ENCODE peak calls at places on chromosomes 11 and 22, in ten cellular contexts. N is ovary, O is Calu3, Z is lower lobe of right lung, G is AG04449, D is endothelial cell, B is GM12865, K is spleen, V is heart left ventricle, H is PC-9. C is an unnamed sample.

GRCh38 chr22:44807915-44808690 is 55.7 kb downstream of the ARHGAP8 start:
- DNase-seq in H (no peak), K (no peak), G (no peak), V (peak), N (no peak), O (no peak), B (no peak), Z (no peak), D (peak), C (no peak)

GRCh38 chr11:71086687-71087258 is 165.6 kb downstream of the SHANK2 start:
- DNase-seq in V (no peak), D (peak), K (no peak), O (peak), Z (no peak), B (peak), G (no peak), N (no peak), H (peak), C (no peak)

GRCh38 chr22:48353116-48353947 is 1474.3 kb downstream of the BRD1 start:
- DNase-seq in Z (peak), K (peak), G (no peak), N (no peak), D (no peak), V (no peak), B (no peak), O (no peak), H (no peak), C (no peak)

GRCh38 chr11:64165482-64165841 is 451 bp downstream of the MACROD1 start:
- DNase-seq in H (no peak), G (no peak), V (no peak), K (no peak), D (peak), O (peak), Z (no peak), N (peak), B (peak), C (no peak)

GRCh38 chr11:121143921-121144320 is 42.9 kb downstream of the TECTA start:
- DNase-seq in N (no peak), G (no peak), V (no peak), O (no peak), D (no peak), Z (no peak), B (no peak), H (no peak), K (no peak), C (no peak)

GRCh38 chr11:118046051-118046963 is 30.6 kb upstream of the TMPRSS4 start:
- DNase-seq in D (no peak), B (peak), O (no peak), K (no peak), Z (no peak), G (no peak), V (no peak), N (no peak), H (no peak), C (no peak)

GRCh38 chr11:117187007-117187406 is 8.5 kb downstream of the SIDT2 start:
- DNase-seq in B (no peak), O (no peak), K (no peak), D (no peak), N (peak), Z (peak), G (no peak), H (no peak), V (no peak), C (peak)

GRCh38 chr11:110425751-110426545 is 3.8 kb upstream of the FDX1 start:
- DNase-seq in H (no peak), B (no peak), V (no peak), D (no peak), Z (no peak), O (no peak), K (no peak), G (peak), N (no peak), C (no peak)

GRCh38 chr11:73426184-73426845 is 50.1 kb downstream of the RELT start:
- DNase-seq in V (no peak), H (no peak), B (no peak), Z (no peak), N (no peak), G (peak), K (no peak), D (no peak), O (no peak), C (no peak)

GRCh38 chr11:132911186-132911585 is 621.1 kb downstream of the OPCML start:
- DNase-seq in N (no peak), B (no peak), O (no peak), G (no peak), Z (no peak), V (no peak), H (no peak), D (no peak), K (no peak), C (no peak)

GRCh38 chr22:41243361-41243760 is 2.6 kb upstream of the CHADL start:
- DNase-seq in Z (no peak), O (no peak), G (no peak), N (no peak), H (no peak), V (no peak), B (no peak), D (no peak), K (no peak), C (no peak)

GRCh38 chr22:27913162-27913741 is 5.8 kb downstream of the PITPNB start:
- DNase-seq in H (no peak), D (no peak), V (no peak), K (no peak), Z (no peak), G (no peak), O (no peak), N (no peak), B (no peak), C (no peak)

GRCh38 chr22:45885171-45885840 is 91.7 kb downstream of the WNT7B start:
- DNase-seq in H (no peak), V (peak), K (peak), D (no peak), N (no peak), Z (peak), B (no peak), O (no peak), G (no peak), C (peak)

GRCh38 chr11:119472186-119472855 is 49.3 kb upstream of the THY1 start:
- DNase-seq in D (no peak), Z (no peak), K (no peak), O (no peak), B (no peak), G (no peak), V (no peak), H (no peak), N (no peak), C (no peak)

GRCh38 chr22:20423636-20424511 is 13.8 kb downstream of the SCARF2 start:
- DNase-seq in N (peak), B (no peak), D (no peak), H (no peak), Z (no peak), K (peak), O (no peak), V (no peak), G (no peak), C (no peak)

GRCh38 chr22:45207981-45208664 is 32.6 kb downstream of the KIAA0930 start:
- DNase-seq in D (no peak), V (no peak), O (no peak), Z (no peak), G (peak), B (no peak), K (peak), N (no peak), H (no peak), C (no peak)

GRCh38 chr11:279966-280761 is 2.0 kb downstream of the NLRP6 start:
- DNase-seq in V (no peak), O (peak), N (no peak), Z (peak), G (no peak), H (no peak), D (peak), K (peak), B (no peak), C (no peak)

GRCh38 chr11:119791701-119792151 is 62.7 kb upstream of the NECTIN1 start:
- DNase-seq in O (no peak), N (no peak), K (peak), D (no peak), H (no peak), Z (no peak), B (no peak), G (peak), V (no peak), C (peak)

GRCh38 chr11:78790784-78791183 is 216.1 kb upstream of the NARS2 start:
- DNase-seq in B (no peak), K (no peak), G (no peak), D (no peak), H (no peak), Z (no peak), V (peak), N (no peak), O (no peak), C (no peak)

GRCh38 chr11:17699157-17700114 is 19.9 kb upstream of the MYOD1 start:
- DNase-seq in K (no peak), V (no peak), B (no peak), D (no peak), G (no peak), O (no peak), N (no peak), Z (no peak), H (no peak), C (no peak)

GRCh38 chr11:61956191-61957027 is 6.3 kb downstream of the BEST1 start:
- DNase-seq in N (no peak), G (no peak), D (no peak), Z (no peak), V (no peak), B (no peak), H (no peak), O (no peak), K (peak), C (no peak)

DNA sequence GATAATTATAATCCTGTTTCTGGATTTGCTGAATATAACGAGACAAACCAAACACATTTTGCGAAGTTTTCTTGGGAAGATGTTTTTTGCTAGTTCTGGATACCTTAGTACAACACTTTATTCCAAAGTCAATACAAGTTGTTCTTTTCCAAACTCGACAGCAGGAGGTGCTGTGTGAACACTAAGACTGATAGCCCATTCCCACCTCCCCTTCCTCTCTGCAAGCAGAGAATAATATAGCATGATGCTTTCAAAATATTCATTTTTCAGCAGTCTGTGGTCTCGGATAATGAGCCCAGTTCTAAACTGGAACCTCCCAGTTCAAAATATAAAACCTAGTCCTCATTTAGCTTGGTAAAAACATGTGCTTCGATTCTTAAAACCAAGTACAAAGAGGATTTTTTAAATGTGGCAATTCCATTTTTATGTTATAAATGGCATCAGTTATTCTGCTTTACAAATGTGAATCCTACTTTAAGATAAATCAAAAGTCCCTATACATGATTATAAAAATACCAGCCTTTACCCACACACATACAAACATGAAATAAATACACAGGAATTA is 129.1 kb downstream of the DCDC1 start:
- DNase-seq in H (peak), V (no peak), O (peak), N (no peak), D (peak), K (no peak), G (no peak), Z (no peak), B (peak), C (no peak)
- TF ChIP-seq CTCF in H (peak), V (peak), O (peak), N (no peak), D (peak), K (no peak), G (peak), Z (peak), B (peak), C (peak)

GRCh38 chr11:14768789-14769188 is 123.2 kb downstream of the CYP2R1 start:
- DNase-seq in B (peak), G (no peak), O (no peak), Z (no peak), H (no peak), K (no peak), D (no peak), N (no peak), V (no peak), C (no peak)

GRCh38 chr11:14775897-14776296 is 116.1 kb downstream of the CYP2R1 start:
- DNase-seq in B (no peak), D (no peak), N (no peak), H (no peak), V (no peak), Z (no peak), O (no peak), G (no peak), K (no peak), C (no peak)

GRCh38 chr11:14774738-14775137 is 117.3 kb downstream of the CYP2R1 start:
- DNase-seq in H (no peak), B (no peak), G (no peak), O (no peak), V (no peak), Z (no peak), K (no peak), N (no peak), D (no peak), C (no peak)

GRCh38 chr11:14773755-14774154 is 118.3 kb downstream of the CYP2R1 start:
- DNase-seq in H (no peak), G (no peak), V (no peak), Z (no peak), O (peak), K (no peak), D (peak), B (no peak), N (no peak), C (no peak)
- TF ChIP-seq CTCF in H (no peak), G (no peak), V (no peak), Z (peak), O (no peak), K (peak), D (no peak), B (peak), N (no peak), C (no peak)

DNA sequence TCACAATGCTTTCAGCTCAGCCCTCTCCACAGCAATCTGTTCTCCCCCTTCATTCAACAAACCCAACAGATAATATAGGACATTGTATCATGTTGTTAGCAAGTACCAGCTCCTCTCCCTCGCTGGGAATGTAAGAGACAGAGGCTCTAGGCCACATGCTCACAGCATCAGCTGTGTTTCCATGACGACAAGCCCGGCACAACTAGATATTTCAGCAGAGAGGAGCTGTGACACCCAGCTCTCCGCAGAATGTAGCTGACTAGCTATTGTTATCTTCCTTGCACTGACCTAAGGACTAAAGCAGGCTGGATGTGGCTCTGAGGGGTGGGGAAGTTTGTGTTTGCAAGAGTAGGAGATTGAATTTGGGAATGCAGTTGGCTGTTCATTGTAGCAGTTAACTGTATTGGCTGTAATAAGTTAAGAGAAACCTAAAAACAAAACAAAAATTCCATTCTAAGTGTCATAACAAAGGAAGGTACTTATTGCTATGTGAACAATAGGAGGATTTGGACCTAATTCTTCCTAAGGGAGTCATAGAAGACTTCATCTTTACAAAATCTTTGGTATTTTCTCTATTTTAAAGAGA is 28.0 kb upstream of the RRAS2 start:
- DNase-seq in G (peak), V (peak), H (no peak), N (peak), Z (no peak), B (no peak), K (no peak), D (peak), O (no peak), C (no peak)
- TF ChIP-seq CTCF in G (no peak), V (no peak), H (no peak), N (no peak), Z (no peak), B (no peak), K (no peak), D (no peak), O (no peak), C (no peak)

GRCh38 chr22:32674925-32675825 is 126.3 kb upstream of the TIMP3 start:
- DNase-seq in K (no peak), Z (no peak), H (no peak), V (peak), G (no peak), D (no peak), O (no peak), B (no peak), N (no peak), C (no peak)
- TF ChIP-seq CTCF in K (no peak), Z (peak), H (no peak), V (no peak), G (no peak), D (no peak), O (no peak), B (no peak), N (no peak), C (no peak)

GRCh38 chr11:67699521-67699920 is 25.1 kb upstream of the ALDH3B2 start:
- DNase-seq in G (no peak), H (no peak), D (no peak), Z (no peak), N (no peak), K (no peak), O (no peak), V (no peak), B (no peak), C (no peak)

GRCh38 chr11:67696998-67697397 is 22.6 kb upstream of the ALDH3B2 start:
- DNase-seq in G (no peak), O (no peak), B (no peak), V (no peak), H (no peak), K (no peak), Z (no peak), N (no peak), D (no peak), C (no peak)

GRCh38 chr11:67700141-67700540 is 25.7 kb upstream of the ALDH3B2 start:
- DNase-seq in Z (no peak), K (no peak), G (no peak), B (no peak), V (no peak), H (no peak), O (no peak), D (no peak), N (no peak), C (no peak)

GRCh38 chr11:67697846-67698245 is 23.4 kb upstream of the ALDH3B2 start:
- DNase-seq in K (no peak), H (no peak), O (no peak), G (no peak), V (no peak), Z (no peak), B (no peak), N (no peak), D (no peak), C (no peak)

DNA sequence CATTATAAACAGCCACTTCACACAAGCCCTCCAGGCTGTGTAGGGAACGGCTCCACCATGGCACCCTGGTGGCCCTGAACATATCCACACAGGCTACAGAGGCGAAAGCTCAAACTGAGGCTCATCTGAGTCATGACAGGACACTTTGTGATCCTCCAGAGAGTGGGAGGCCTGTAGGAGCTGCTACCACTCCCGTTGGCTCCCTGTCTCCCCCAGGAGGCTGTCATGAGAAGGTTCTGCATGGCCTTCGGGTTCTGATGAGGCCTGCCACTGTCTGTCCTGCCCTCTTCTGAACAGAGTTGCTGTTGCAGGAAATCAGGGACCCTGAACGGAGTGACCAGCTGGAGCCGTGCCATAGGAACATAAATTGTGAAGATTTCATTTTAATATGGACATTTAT is 23.8 kb upstream of the ALDH3B2 start:
- DNase-seq in N (no peak), K (no peak), V (no peak), D (no peak), Z (no peak), H (no peak), B (peak), O (no peak), G (no peak), C (no peak)
- TF ChIP-seq CTCF in N (no peak), K (no peak), V (no peak), D (no peak), Z (no peak), H (no peak), B (peak), O (no peak), G (no peak), C (no peak)

GRCh38 chr11:95739108-95739507 is 50.5 kb downstream of the FAM76B start:
- DNase-seq in G (no peak), H (no peak), N (no peak), K (no peak), D (no peak), B (no peak), O (no peak), V (no peak), Z (no peak), C (no peak)
- TF ChIP-seq CTCF in G (no peak), H (no peak), N (no peak), K (no peak), D (no peak), B (peak), O (no peak), V (no peak), Z (no peak), C (no peak)

DNA sequence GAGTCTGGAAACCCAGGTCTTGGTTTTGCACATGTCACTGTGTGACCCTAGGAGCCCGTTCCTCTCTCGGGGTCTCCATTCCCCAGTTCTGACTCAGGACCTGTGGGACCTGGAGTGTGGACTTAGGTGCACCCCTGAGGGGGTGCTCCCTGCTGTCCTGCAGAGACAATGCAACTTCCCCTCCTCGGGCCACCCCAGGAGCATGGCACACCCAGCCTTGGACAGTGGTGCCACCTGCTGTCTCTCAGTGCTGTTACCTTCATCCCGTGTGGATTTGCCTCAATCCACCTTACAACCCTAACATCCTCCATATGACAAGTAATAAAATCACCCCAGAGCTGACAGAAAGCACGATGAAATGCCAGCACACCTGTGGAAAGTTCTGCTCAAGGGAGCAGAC is 27.5 kb upstream of the CRYBB3 start:
- DNase-seq in V (peak), D (no peak), Z (no peak), O (peak), H (peak), B (peak), G (no peak), K (no peak), N (no peak), C (no peak)
- TF ChIP-seq CTCF in V (peak), D (no peak), Z (peak), O (peak), H (peak), B (peak), G (no peak), K (peak), N (no peak), C (peak)